ENCODE peak calls at places on chromosomes 3 and 15, in eight cellular contexts. R, S, K, M, O, C, A and I are unnamed samples.

GRCh38 chr15:85584791-85585360 is 204.5 kb downstream of the AKAP13 start:
- DNase-seq in R (no peak), S (no peak), K (no peak), M (no peak), O (no peak), C (no peak), A (no peak), I (no peak)

GRCh38 chr3:197029511-197030167 is at the start of gene MELTF:
- DNase-seq in R (peak), S (peak), K (no peak), M (no peak), O (peak), C (peak), A (peak), I (no peak)

GRCh38 chr3:54897028-54897711 is 30.7 kb downstream of the LRTM1 start:
- DNase-seq in R (no peak), S (no peak), K (no peak), M (no peak), O (no peak), C (peak), A (no peak), I (no peak)

GRCh38 chr3:100802126-100802525 is 92.8 kb downstream of the TFG start:
- DNase-seq in R (no peak), S (no peak), K (no peak), M (no peak), O (no peak), C (peak), A (no peak), I (peak)

GRCh38 chr15:36130641-36131310 is 448.6 kb upstream of the CDIN1 start:
- DNase-seq in R (no peak), S (no peak), K (peak), M (no peak), O (no peak), C (peak), A (no peak), I (no peak)

GRCh38 chr3:40574661-40575060 is 49.9 kb downstream of the ZNF621 start:
- DNase-seq in R (no peak), S (no peak), K (no peak), M (no peak), O (no peak), C (no peak), A (no peak), I (no peak)

GRCh38 chr15:60423540-60423939 is 25.8 kb upstream of the ANXA2 start:
- DNase-seq in R (no peak), S (peak), K (peak), M (peak), O (peak), C (peak), A (no peak), I (peak)

GRCh38 chr3:146503459-146504202 is 34.3 kb upstream of the PLSCR2 start:
- DNase-seq in R (peak), S (peak), K (peak), M (peak), O (peak), C (peak), A (no peak), I (peak)

GRCh38 chr15:52710050-52710709 is 31.0 kb upstream of the ATOSA start:
- DNase-seq in R (no peak), S (no peak), K (no peak), M (no peak), O (no peak), C (no peak), A (no peak), I (no peak)

DNA sequence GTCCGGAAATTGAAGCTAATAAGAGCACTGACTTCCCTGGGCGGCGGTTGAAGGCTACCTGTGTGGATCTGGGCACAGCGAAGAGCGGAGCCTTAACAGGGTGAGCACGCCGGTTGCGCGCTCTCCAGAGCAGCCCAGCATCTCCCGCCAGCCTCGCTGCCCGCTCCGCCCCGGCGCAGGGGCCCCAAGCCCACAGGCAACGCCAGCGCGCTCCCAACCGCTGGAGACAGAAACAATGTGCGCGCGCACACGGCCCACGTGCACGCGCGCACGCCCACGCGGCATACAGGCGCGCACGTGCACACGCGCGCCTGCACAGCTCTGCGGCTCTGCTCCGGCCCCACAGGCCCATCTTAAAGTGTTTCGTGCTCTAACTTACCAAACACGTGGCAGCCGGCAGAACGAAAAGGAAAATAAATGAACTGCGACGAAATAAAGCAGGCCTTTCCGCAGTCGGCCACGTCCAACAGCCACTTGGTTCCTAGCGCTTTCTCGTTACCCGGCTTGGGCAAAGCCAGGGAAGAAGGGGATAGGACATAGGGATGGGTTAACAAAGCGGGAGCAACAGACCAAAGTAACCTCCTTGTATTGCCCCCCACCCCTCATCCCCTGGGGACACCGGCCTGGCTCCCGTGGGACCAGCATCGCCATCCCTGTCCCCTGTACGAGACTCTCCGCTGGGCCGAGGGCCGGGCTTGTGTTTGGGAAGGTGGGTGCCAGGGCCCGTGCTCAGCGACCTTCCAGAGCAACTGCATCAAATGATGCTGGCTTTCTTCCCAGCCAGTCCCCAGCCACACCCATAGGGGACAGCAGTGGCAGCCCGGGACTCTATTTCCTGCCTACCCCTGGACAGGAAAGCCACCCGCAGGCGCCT is 203.7 kb downstream of the ABHD5 start:
- DNase-seq in R (peak), S (peak), K (no peak), M (peak), O (peak), C (peak), A (no peak), I (no peak)
- TF ChIP-seq CTCF in R (no peak), S (no peak), K (no peak), M (no peak), O (peak), C (no peak), A (no peak), I (peak)

DNA sequence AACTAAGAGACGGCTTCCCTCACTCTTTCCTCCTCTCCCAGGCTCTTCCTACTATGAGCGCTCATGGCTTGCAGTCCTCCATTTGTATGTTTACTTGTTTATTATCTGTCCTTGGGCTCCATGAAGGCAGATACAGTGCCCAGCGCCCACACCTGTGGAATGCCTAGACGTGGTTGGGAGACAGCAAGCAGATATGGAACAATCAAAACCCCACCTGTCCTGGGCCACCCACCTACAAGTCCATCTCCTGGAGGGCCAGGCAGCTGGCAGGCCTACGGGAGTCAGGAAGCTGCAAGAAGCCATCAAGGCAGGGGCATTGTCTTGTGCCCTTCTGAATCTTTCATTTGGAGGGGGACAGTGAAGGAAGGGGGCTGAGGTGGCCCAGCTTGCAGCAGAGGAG is 104.7 kb downstream of the IQSEC1 start:
- DNase-seq in R (peak), S (no peak), K (no peak), M (no peak), O (no peak), C (no peak), A (peak), I (no peak)
- H3K4me3 ChIP-seq in R (no peak), S (no peak), K (no peak), M (no peak), O (no peak), C (no peak), A (peak), I (no peak)

DNA sequence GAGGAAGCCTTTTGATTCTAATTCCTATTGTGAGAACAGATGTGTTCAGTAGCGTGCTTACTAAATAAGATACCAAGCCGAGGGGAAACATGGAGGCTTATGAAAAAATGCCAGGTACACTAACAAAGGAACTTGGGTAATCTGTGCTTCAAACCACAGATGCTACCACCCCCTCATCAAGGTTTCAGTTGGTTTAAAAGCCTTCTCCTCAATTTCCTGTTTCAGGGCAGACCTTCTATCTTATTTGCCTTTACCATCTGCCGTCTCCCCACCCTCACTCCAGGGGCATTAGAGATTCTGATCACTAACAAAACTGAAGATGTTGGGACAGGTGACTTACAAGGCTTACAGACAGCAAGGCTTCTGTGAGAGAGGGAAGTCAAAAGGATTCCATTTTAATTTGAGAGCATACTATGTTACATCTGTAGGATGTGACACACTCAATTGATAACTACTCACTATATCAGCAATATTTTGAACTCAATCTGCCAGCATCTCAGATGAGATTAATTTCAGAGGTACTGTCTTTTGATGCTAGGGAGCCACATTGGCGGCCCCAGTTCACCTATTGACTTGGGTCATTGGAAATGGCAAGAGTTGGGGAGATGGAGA is 60.6 kb upstream of the PLCL2 start:
- DNase-seq in R (no peak), S (no peak), K (no peak), M (no peak), O (no peak), C (no peak), A (no peak), I (no peak)
- TF ChIP-seq CTCF in R (no peak), S (no peak), K (no peak), M (no peak), O (no peak), C (no peak), A (no peak), I (no peak)

GRCh38 chr15:39646425-39646824 is 65.5 kb downstream of the THBS1 start:
- DNase-seq in R (no peak), S (no peak), K (no peak), M (no peak), O (no peak), C (no peak), A (no peak), I (no peak)

GRCh38 chr15:39645138-39645975 is 64.5 kb downstream of the THBS1 start:
- DNase-seq in R (peak), S (no peak), K (no peak), M (no peak), O (no peak), C (no peak), A (no peak), I (no peak)

GRCh38 chr15:39643747-39644520 is 63.1 kb downstream of the THBS1 start:
- DNase-seq in R (no peak), S (no peak), K (no peak), M (no peak), O (no peak), C (no peak), A (no peak), I (no peak)

GRCh38 chr15:39642011-39642640 is 61.2 kb downstream of the THBS1 start:
- DNase-seq in R (no peak), S (no peak), K (no peak), M (peak), O (peak), C (no peak), A (no peak), I (no peak)

DNA sequence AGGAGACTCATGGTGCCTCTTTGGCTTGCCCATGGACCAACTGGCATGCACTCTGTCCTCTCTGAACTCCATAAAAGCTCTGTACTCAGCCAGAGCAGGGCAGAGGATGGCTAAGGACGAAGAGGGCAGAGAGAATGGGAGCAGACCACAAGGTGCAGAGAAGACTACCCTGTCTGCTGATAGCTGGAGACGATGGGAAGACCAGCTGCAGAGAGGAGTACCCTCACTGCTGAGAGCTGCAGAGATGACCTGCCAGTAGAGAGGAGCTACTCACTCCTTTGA is 65.0 kb downstream of the THBS1 start:
- DNase-seq in R (no peak), S (no peak), K (no peak), M (no peak), O (no peak), C (no peak), A (no peak), I (no peak)
- H3K4me3 ChIP-seq in R (no peak), S (no peak), K (no peak), M (no peak), O (no peak), C (no peak), A (no peak), I (no peak)

GRCh38 chr3:47416041-47416440 is 35.2 kb downstream of the PTPN23 start:
- DNase-seq in R (no peak), S (no peak), K (no peak), M (no peak), O (peak), C (no peak), A (no peak), I (no peak)

GRCh38 chr3:47420511-47421484 is 40.0 kb downstream of the PTPN23 start:
- DNase-seq in R (peak), S (peak), K (peak), M (peak), O (peak), C (peak), A (peak), I (peak)

GRCh38 chr3:47420044-47420430 is 39.2 kb downstream of the PTPN23 start:
- DNase-seq in R (no peak), S (no peak), K (no peak), M (no peak), O (no peak), C (no peak), A (no peak), I (no peak)

GRCh38 chr3:47419083-47420043 is 38.5 kb downstream of the PTPN23 start:
- DNase-seq in R (no peak), S (no peak), K (no peak), M (no peak), O (no peak), C (no peak), A (no peak), I (no peak)

DNA sequence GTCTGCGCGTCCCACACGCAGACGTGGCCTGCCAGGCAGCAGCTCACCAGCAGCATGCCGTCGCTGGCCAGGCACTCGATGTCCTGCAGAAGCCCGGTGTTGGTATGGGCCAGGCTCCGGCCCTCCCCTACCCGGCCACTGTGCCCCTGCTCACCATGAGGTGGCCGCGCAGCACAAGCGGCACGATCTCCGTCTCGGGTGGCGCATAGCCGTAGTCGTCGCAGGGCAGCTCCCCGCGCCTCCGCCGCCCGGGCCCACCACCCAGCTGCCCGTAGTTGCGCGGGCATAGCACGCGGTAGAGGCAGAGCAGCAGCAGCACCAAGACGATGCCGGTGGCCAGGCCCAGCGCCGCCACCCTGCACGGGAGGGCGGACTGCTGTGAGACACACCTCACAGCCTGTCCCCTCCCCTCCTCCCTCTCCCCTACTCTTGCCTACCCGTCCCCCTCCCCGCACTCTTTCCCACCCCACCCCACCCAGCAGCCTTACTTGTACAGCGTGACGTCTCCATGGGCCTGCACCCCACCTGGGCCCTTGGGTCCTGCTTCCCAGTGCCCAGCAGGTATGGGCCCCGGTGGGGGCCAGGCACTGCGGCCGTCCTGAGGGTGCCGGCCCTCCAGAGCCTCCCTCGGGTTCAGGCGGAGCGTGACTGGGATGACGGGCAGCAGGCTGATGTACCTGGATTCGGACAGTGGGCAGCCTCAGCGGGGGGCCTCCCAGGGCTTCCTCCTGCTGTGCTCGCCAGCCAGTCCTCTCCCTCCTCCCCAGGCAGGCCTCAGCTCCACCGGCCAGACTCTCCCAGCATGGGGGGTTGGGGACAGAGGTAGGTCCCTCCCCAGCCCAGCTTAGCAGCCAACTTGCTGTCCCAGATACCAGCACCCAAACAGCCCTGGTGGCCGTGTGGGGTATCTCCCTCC is 37.6 kb downstream of the PTPN23 start:
- DNase-seq in R (peak), S (peak), K (no peak), M (no peak), O (no peak), C (no peak), A (peak), I (no peak)
- TF ChIP-seq CTCF in R (no peak), S (no peak), K (no peak), M (no peak), O (no peak), C (no peak), A (no peak), I (no peak)

DNA sequence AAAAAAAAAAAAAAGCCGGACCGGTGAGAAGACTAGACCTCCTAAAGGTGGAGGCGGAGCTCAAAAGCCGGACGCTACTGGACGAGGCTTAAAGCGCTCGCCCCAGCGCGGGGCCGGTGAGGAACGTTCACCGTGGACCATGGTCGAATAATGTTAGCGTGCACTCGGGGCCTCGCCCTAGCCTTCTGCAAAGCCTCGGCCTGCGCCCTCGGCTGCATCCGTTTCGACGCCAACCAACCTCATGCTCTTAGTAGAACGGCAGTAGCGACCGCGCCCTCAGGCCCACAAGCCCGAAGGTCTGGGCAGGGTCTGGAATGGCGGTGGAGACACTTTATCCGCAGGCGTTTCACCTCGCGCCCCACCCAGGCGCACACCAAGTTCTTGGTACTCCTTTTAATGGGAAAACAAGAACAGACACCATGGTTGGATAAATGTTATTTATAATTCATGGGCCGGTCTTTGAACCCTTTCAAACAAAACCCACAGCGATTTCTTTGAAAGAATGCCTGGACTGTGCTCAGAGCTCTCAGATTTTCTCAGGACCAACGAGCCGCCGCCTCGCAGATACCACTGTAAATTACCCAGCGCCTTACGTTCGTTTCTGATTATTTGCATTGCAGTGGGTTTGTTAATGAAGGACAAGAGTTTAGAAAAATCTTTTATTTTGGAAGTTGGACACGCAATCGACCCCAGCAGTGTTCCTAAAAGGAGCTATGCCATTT is 1.3 kb upstream of the ISL2 start:
- DNase-seq in R (peak), S (no peak), K (no peak), M (no peak), O (peak), C (peak), A (no peak), I (no peak)
- H3K4me3 ChIP-seq in R (no peak), S (peak), K (peak), M (no peak), O (peak), C (peak), A (no peak), I (no peak)

GRCh38 chr3:50388021-50388719 is 28.8 kb upstream of the TMEM115 start:
- DNase-seq in R (no peak), S (peak), K (no peak), M (no peak), O (peak), C (no peak), A (no peak), I (no peak)
- TF ChIP-seq CTCF in R (no peak), S (no peak), K (peak), M (peak), O (peak), C (no peak), A (peak), I (peak)

DNA sequence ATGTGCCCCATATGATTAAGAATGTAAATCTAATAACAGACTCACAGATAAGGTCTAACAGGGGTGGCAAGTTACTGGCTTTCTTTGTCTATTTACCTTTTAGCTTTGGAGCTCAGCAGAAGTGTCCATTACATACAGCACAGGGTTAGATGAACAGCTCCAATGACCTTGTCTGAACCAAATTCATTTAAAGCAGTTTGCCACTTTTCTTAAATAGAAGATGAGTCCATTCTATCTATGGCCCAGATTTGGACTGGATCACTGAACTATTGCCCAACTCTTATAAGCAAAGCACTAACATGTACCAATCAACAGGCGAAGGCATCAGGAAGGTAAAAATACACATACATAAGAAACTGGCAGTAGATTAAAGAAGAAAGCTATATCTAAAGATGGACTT is 214.4 kb downstream of the TIGIT start:
- DNase-seq in R (no peak), S (no peak), K (no peak), M (no peak), O (no peak), C (no peak), A (no peak), I (no peak)
- H3K4me3 ChIP-seq in R (no peak), S (no peak), K (no peak), M (no peak), O (no peak), C (no peak), A (no peak), I (no peak)